ENCODE peak calls at places on chromosomes 5 and 9, in eight cellular contexts. Q is Kasumi-1, X is iPS-NIHi11, G is A549, R is MV-4-11, O is right lobe of liver, D is activated T-helper 1 cell treated with Interleukin-2 at 50 U/mL for 16 hours, M is GM10248. P is an unnamed sample.

GRCh38 chr9:469672-470040 is 255.0 kb downstream of the DOCK8 start:
- DNase-seq in O (peak; percentile 22), Q (no peak), X (peak; percentile 47), D (no peak), G (no peak), M (peak; percentile 37), R (peak; percentile 41), P (no peak)

GRCh38 chr5:16903480-16904300 is 32.4 kb downstream of the MYO10 start:
- DNase-seq in G (no peak), O (no peak), M (no peak), X (no peak), Q (no peak), D (no peak), R (peak; percentile 52), P (no peak)

GRCh38 chr9:135050072-135050990 is 37.1 kb upstream of the OLFM1 start:
- DNase-seq in M (no peak), Q (no peak), R (no peak), O (no peak), X (no peak), D (no peak), G (no peak), P (no peak)

GRCh38 chr5:149044453-149045117 is 18.3 kb downstream of the SH3TC2 start:
- DNase-seq in D (no peak), M (no peak), X (no peak), R (no peak), Q (no peak), G (no peak), O (no peak), P (no peak)

GRCh38 chr9:112894699-112895098 is 4.0 kb upstream of the SLC46A2 start:
- DNase-seq in G (no peak), X (no peak), Q (peak; percentile 16), O (no peak), D (no peak), R (peak; percentile 91), M (no peak), P (no peak)

GRCh38 chr5:56480305-56481146 is 247.4 kb upstream of the ANKRD55 start:
- DNase-seq in G (no peak), M (peak; percentile 35), R (no peak), O (peak; percentile 64), D (no peak), Q (peak; percentile 42), X (peak; percentile 72), P (no peak)

GRCh38 chr9:18921677-18922076 is 111.3 kb downstream of the SAXO1 start:
- DNase-seq in O (no peak), R (no peak), G (no peak), X (no peak), M (no peak), D (no peak), Q (no peak), P (no peak)

GRCh38 chr5:112975721-112976431 is 722 bp upstream of the DCP2 start:
- DNase-seq in O (no peak), M (no peak), D (no peak), Q (no peak), G (no peak), R (no peak), X (no peak), P (no peak)

GRCh38 chr9:19026375-19026774 is 6.6 kb downstream of the SAXO1 start:
- DNase-seq in M (no peak), Q (no peak), R (peak; percentile 45), X (no peak), D (no peak), G (no peak), O (no peak), P (no peak)

GRCh38 chr5:42531611-42532010 is 108.4 kb downstream of the GHR start:
- DNase-seq in Q (no peak), D (no peak), X (no peak), M (no peak), R (no peak), O (no peak), G (no peak), P (no peak)

GRCh38 chr5:8769631-8770030 is 776.2 kb downstream of the SEMA5A start:
- DNase-seq in Q (no peak), X (no peak), O (no peak), M (no peak), G (no peak), D (no peak), R (no peak), P (no peak)

GRCh38 chr9:114805670-114806551 is at the start of gene TNFSF15:
- DNase-seq in O (peak; percentile 28), X (peak; percentile 68), G (no peak), Q (peak; percentile 26), M (peak; percentile 43), R (peak; percentile 75), D (no peak), P (peak; percentile 66)

P was measured in NCI-H2171 treated with DMSO at 0.1 percent for 48 hours.